ENCODE peak calls at places on chromosomes 2 and 18, in five cellular contexts. V is IMR-90, R is RWPE1, C is mesendoderm, Z is transverse colon. Q is an unnamed sample.

GRCh38 chr18:61896767-61897166 is 4.0 kb upstream of the RNF152 start:
- DNase-seq in R (peak), C (peak), Z (peak), V (peak), Q (peak)

GRCh38 chr2:162318280-162319222 is at the start of gene IFIH1:
- DNase-seq in V (peak), R (peak), C (peak), Z (peak), Q (peak)

GRCh38 chr2:190746971-190747761 is 98.3 kb downstream of the NAB1 start:
- DNase-seq in C (peak), R (no peak), V (peak), Z (no peak), Q (no peak)

GRCh38 chr2:234444888-234445287 is 52.0 kb downstream of the ARL4C start:
- DNase-seq in Z (peak), C (no peak), R (no peak), V (peak), Q (peak)

GRCh38 chr2:102606353-102606752 is 13.0 kb upstream of the SLC9A2 start:
- DNase-seq in V (no peak), Z (no peak), R (peak), C (no peak), Q (peak)

GRCh38 chr2:168781191-168781818 is 21.1 kb upstream of the NOSTRIN start:
- DNase-seq in Z (no peak), R (no peak), V (no peak), C (no peak), Q (no peak)

GRCh38 chr2:96575790-96576456 is 39.4 kb downstream of the ARID5A start:
- DNase-seq in Z (no peak), C (no peak), R (no peak), V (no peak), Q (no peak)

GRCh38 chr2:37168217-37168981 is 11.6 kb upstream of the EIF2AK2 start:
- DNase-seq in R (peak), Z (peak), C (peak), V (peak), Q (no peak)

GRCh38 chr2:240887631-240888030 is 8.3 kb downstream of the MAB21L4 start:
- DNase-seq in R (no peak), V (no peak), C (no peak), Z (no peak), Q (no peak)

GRCh38 chr18:923144-923543 is 18.5 kb downstream of the ADCYAP1 start:
- DNase-seq in C (no peak), V (no peak), Z (no peak), R (no peak), Q (no peak)

GRCh38 chr18:4400911-4401310 is 54.2 kb downstream of the DLGAP1 start:
- DNase-seq in Z (no peak), R (no peak), V (no peak), C (no peak), Q (no peak)

GRCh38 chr18:67386028-67386427 is 130.5 kb downstream of the DSEL start:
- DNase-seq in Z (no peak), C (no peak), R (peak), V (peak), Q (no peak)

GRCh38 chr2:26584656-26585055 is 56.5 kb downstream of the CIB4 start:
- DNase-seq in V (no peak), Z (no peak), C (no peak), R (no peak), Q (no peak)

GRCh38 chr18:36813753-36814130 is 15.1 kb downstream of the TPGS2 start:
- DNase-seq in Z (no peak), R (no peak), V (no peak), C (no peak), Q (no peak)

GRCh38 chr2:118168606-118169005 is 80.3 kb downstream of the INSIG2 start:
- DNase-seq in Z (no peak), C (peak), R (peak), V (no peak), Q (no peak)
- H3K27ac ChIP-seq in Z (no peak), C (no peak), R (no peak), V (no peak), Q (peak)

GRCh38 chr2:55010915-55011314 is 39.3 kb downstream of the RTN4 start:
- DNase-seq in C (no peak), Z (no peak), V (peak), R (no peak), Q (no peak)

GRCh38 chr2:55014962-55015939 is 35.0 kb downstream of the RTN4 start:
- DNase-seq in V (peak), C (peak), Z (peak), R (peak), Q (no peak)

GRCh38 chr2:55012648-55013484 is 37.4 kb downstream of the RTN4 start:
- DNase-seq in Z (no peak), R (no peak), V (no peak), C (no peak), Q (no peak)

GRCh38 chr2:55011741-55012574 is 38.3 kb downstream of the RTN4 start:
- DNase-seq in R (no peak), Z (no peak), C (no peak), V (no peak), Q (no peak)

DNA sequence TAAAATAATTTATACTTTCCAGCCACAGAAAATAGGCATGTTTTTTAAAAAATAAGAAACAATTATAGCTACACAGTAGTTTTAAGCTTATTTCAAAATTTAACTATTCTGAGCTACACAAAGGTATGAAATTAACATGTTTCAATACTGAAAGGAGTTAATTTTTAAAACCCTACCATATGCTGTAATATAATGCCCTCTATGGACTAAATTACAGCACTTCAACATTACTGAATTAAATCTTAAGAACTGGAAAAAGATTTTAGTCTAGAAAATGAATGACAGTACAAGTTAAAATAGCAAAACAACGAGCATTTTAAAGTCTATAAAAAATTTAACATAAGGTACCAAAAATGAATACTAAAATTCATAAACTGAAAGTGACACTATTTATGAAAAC is 36.3 kb downstream of the RTN4 start:
- DNase-seq in V (no peak), Z (no peak), R (no peak), C (no peak), Q (no peak)
- H3K27ac ChIP-seq in V (no peak), Z (no peak), R (no peak), C (no peak), Q (peak)

GRCh38 chr2:32865399-32866068 is 81.2 kb upstream of the LTBP1 start:
- DNase-seq in C (no peak), R (peak), V (peak), Z (no peak), Q (peak)
- H3K27ac ChIP-seq in C (no peak), R (no peak), V (peak), Z (no peak), Q (peak)

DNA sequence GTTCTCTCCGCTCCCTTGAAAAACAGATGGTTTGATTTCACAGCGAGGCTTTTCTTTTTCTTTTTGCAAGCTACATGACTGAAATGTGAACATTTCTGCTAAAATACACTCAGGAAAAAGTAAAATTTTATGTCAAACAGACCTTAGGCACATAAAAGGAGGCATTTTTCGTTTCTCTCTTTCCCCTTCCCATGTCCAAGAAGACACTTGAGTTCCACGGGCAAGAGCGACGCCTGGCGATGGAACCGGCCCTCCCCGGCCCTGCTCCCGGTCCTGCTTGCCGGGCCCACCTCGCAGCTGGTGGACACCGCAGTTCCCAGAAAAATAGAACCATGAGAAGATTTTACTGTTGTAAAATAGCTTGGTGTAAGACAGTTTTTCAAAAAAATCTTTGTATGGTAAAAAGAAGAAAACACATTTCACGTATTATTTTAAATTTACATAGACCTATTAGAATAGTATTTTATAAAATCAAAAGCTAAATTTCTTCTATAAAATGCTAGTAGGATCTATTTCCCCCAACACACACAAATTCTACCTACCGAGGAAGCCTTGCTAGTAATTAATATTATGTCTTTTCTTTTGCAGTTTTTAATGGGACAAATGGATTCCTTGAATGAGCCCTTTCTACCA is 2.3 kb upstream of the ALKAL2 start:
- DNase-seq in R (peak), V (peak), Z (peak), C (peak), Q (peak)
- H3K27ac ChIP-seq in R (no peak), V (no peak), Z (peak), C (no peak), Q (no peak)

GRCh38 chr18:44777429-44778192 is 96.9 kb downstream of the SETBP1 start:
- DNase-seq in R (no peak), Z (no peak), V (no peak), C (no peak), Q (no peak)
- H3K27ac ChIP-seq in R (no peak), Z (peak), V (no peak), C (no peak), Q (no peak)

GRCh38 chr2:10564876-10565425 is 116.8 kb upstream of the ODC1 start:
- DNase-seq in V (no peak), C (no peak), Z (no peak), R (no peak), Q (no peak)
- H3K27ac ChIP-seq in V (no peak), C (no peak), Z (no peak), R (no peak), Q (no peak)

GRCh38 chr18:22114526-22115321 is 54.7 kb upstream of the GATA6 start:
- DNase-seq in C (no peak), Z (no peak), V (no peak), R (no peak), Q (no peak)
- H3K27ac ChIP-seq in C (no peak), Z (peak), V (no peak), R (no peak), Q (no peak)

Q was measured in epithelial cell of prostate.